ENCODE peak calls at places on chromosomes 7 and 10, in ten cellular contexts. Y is naive thymus-derived CD4-positive, alpha-beta T cell; H is stimulated activated CD4-positive, alpha-beta T cell treated with anti-CD3 and anti-CD28 coated beads, Interleukin-12 subunit alpha, Interleukin-12 subunit beta, amount 100 ng/mL, for 4 hours; T is CD8-positive, alpha-beta memory T cell; C is colonic mucosa; R is RWPE1; D is H54; U is ecto neural progenitor cell; S is LNCaP clone FGC; B is uterus. N is an unnamed sample.

GRCh38 chr7:128937647-128938523 is at the start of gene IRF5:
- DNase-seq in Y (no peak), H (no peak), T (no peak), C (peak; percentile 74), R (peak; percentile 22), D (peak; percentile 81), U (no peak), S (peak; percentile 54), B (no peak), N (peak; percentile 28)

GRCh38 chr7:84389242-84389641 is 194.7 kb upstream of the SEMA3A start:
- DNase-seq in Y (no peak), H (no peak), T (no peak), C (no peak), R (no peak), D (no peak), U (no peak), S (no peak), B (no peak), N (no peak)

GRCh38 chr7:138887085-138887705 is 89.2 kb upstream of the ATP6V0A4 start:
- DNase-seq in Y (no peak), H (no peak), T (no peak), C (no peak), R (no peak), D (no peak), U (no peak), S (no peak), B (no peak), N (no peak)

GRCh38 chr10:96614515-96614914 is 27.7 kb upstream of the TM9SF3 start:
- DNase-seq in Y (no peak), H (no peak), T (no peak), C (peak; percentile 76), R (peak; percentile 88), D (peak; percentile 77), U (no peak), S (peak; percentile 23), B (no peak), N (peak; percentile 99)

GRCh38 chr7:48274662-48275061 is 103.4 kb downstream of the ABCA13 start:
- DNase-seq in Y (no peak), H (no peak), T (no peak), C (no peak), R (no peak), D (no peak), U (no peak), S (no peak), B (no peak), N (peak; percentile 69)

GRCh38 chr7:143487566-143487965 is 9.9 kb downstream of the TAS2R41 start:
- DNase-seq in Y (no peak), H (no peak), T (no peak), C (peak; percentile 59), R (no peak), D (no peak), U (no peak), S (peak; percentile 50), B (no peak), N (no peak)

GRCh38 chr7:5425507-5426225 is 2.0 kb upstream of the TNRC18 start:
- DNase-seq in Y (no peak), H (no peak), T (no peak), C (peak; percentile 74), R (peak; percentile 51), D (peak; percentile 89), U (peak; percentile 83), S (no peak), B (peak; percentile 73), N (peak; percentile 85)

GRCh38 chr10:86946215-86947170 is 10.9 kb downstream of the MMRN2 start:
- DNase-seq in Y (no peak), H (no peak), T (no peak), C (peak; percentile 17), R (no peak), D (no peak), U (no peak), S (no peak), B (peak; percentile 31), N (no peak)

GRCh38 chr7:16839646-16840045 is 34.8 kb upstream of the AGR2 start:
- DNase-seq in Y (no peak), H (no peak), T (no peak), C (no peak), R (no peak), D (no peak), U (no peak), S (no peak), B (no peak), N (no peak)

GRCh38 chr7:32062150-32062549 is 8.1 kb downstream of the PDE1C start:
- DNase-seq in Y (no peak), H (peak; percentile 3), T (no peak), C (peak; percentile 63), R (peak; percentile 18), D (no peak), U (peak; percentile 61), S (no peak), B (peak; percentile 27), N (peak; percentile 82)

GRCh38 chr7:112547916-112548315 is 67.1 kb downstream of the LSMEM1 start:
- DNase-seq in Y (no peak), H (no peak), T (no peak), C (no peak), R (no peak), D (no peak), U (no peak), S (no peak), B (no peak), N (peak; percentile 25)

GRCh38 chr7:126040114-126041045 is 1110.8 kb upstream of the POT1 start:
- DNase-seq in Y (no peak), H (no peak), T (no peak), C (no peak), R (no peak), D (no peak), U (no peak), S (no peak), B (no peak), N (no peak)

GRCh38 chr10:120824864-120825263 is 26.3 kb upstream of the WDR11 start:
- DNase-seq in Y (no peak), H (no peak), T (no peak), C (peak; percentile 20), R (peak; percentile 14), D (peak; percentile 33), U (peak; percentile 52), S (peak; percentile 10), B (no peak), N (peak; percentile 33)

GRCh38 chr10:131031346-131031745 is 280.2 kb downstream of the TCERG1L start:
- DNase-seq in Y (no peak), H (no peak), T (no peak), C (no peak), R (no peak), D (no peak), U (no peak), S (no peak), B (no peak), N (no peak)

GRCh38 chr10:68073631-68074403 is 1.3 kb downstream of the HERC4 start:
- DNase-seq in Y (no peak), H (no peak), T (peak; percentile 8), C (no peak), R (no peak), D (no peak), U (no peak), S (no peak), B (no peak), N (peak; percentile 41)

GRCh38 chr10:83606275-83606674 is 533.0 kb upstream of the GHITM start:
- DNase-seq in Y (no peak), H (no peak), T (no peak), C (no peak), R (no peak), D (no peak), U (no peak), S (peak; percentile 49), B (no peak), N (peak; percentile 19)

GRCh38 chr7:142323706-142324105 is 65.8 kb upstream of the PRSS58 start:
- DNase-seq in Y (peak; percentile 35), H (peak; percentile 46), T (peak; percentile 36), C (no peak), R (no peak), D (peak; percentile 44), U (peak; percentile 74), S (no peak), B (no peak), N (peak; percentile 54)

GRCh38 chr7:98357751-98358161 is 43.1 kb downstream of the BAIAP2L1 start:
- DNase-seq in Y (no peak), H (no peak), T (no peak), C (no peak), R (peak; percentile 42), D (no peak), U (no peak), S (no peak), B (peak; percentile 30), N (peak; percentile 80)

GRCh38 chr7:34104992-34105391 is 199.7 kb downstream of the BMPER start:
- DNase-seq in Y (no peak), H (no peak), T (no peak), C (no peak), R (no peak), D (no peak), U (no peak), S (no peak), B (no peak), N (no peak)

GRCh38 chr7:139829654-139830130 is 628 bp downstream of the TBXAS1 start:
- DNase-seq in Y (no peak), H (no peak), T (no peak), C (no peak), R (no peak), D (no peak), U (no peak), S (no peak), B (no peak), N (no peak)

GRCh38 chr7:29809533-29810155 is 3.3 kb downstream of the WIPF3 start:
- DNase-seq in Y (no peak), H (no peak), T (no peak), C (no peak), R (no peak), D (no peak), U (no peak), S (no peak), B (no peak), N (no peak)

GRCh38 chr7:5589819-5590595 is 166.4 kb upstream of the TNRC18 start:
- DNase-seq in Y (no peak), H (no peak), T (no peak), C (no peak), R (no peak), D (no peak), U (no peak), S (no peak), B (no peak), N (no peak)

GRCh38 chr7:28207486-28208158 is 27.0 kb upstream of the JAZF1 start:
- DNase-seq in Y (no peak), H (no peak), T (no peak), C (no peak), R (peak; percentile 56), D (no peak), U (no peak), S (no peak), B (no peak), N (peak; percentile 63)

GRCh38 chr10:125396651-125397050 is 236.3 kb upstream of the CTBP2 start:
- DNase-seq in Y (no peak), H (no peak), T (no peak), C (no peak), R (no peak), D (no peak), U (no peak), S (no peak), B (no peak), N (peak; percentile 42)

GRCh38 chr7:126937196-126937595 is 315.5 kb downstream of the GRM8 start:
- DNase-seq in Y (no peak), H (no peak), T (no peak), C (no peak), R (no peak), D (no peak), U (no peak), S (peak; percentile 84), B (no peak), N (peak; percentile 22)

GRCh38 chr10:12350167-12350872 is 973 bp downstream of the CAMK1D start:
- DNase-seq in Y (peak; percentile 72), H (peak; percentile 25), T (peak; percentile 65), C (peak; percentile 70), R (peak; percentile 29), D (no peak), U (peak; percentile 65), S (peak; percentile 2), B (peak; percentile 38), N (peak; percentile 35)

GRCh38 chr10:70761031-70761601 is 24.1 kb downstream of the TBATA start:
- DNase-seq in Y (no peak), H (no peak), T (no peak), C (no peak), R (no peak), D (no peak), U (peak; percentile 63), S (no peak), B (no peak), N (peak; percentile 19)

GRCh38 chr10:45420453-45421192 is 46.6 kb downstream of the ALOX5 start:
- DNase-seq in Y (peak; percentile 48), H (no peak), T (peak; percentile 60), C (peak; percentile 80), R (no peak), D (peak; percentile 62), U (no peak), S (peak; percentile 87), B (peak; percentile 69), N (peak; percentile 77)

N was measured in M059J.